ENCODE peak calls at places on chromosome 7, in ten cellular contexts. N is CD4-positive, CD25-positive, alpha-beta regulatory T cell; O is NCI-H345; K is cardiac fibroblast; S is hypothalamus; W is NCI-H1092 treated with DMSO at 0.1 percent for 48 hours; E is PC-3; T is head of caudate nucleus; I is AG04450; L is K562. A is an unnamed sample.

GRCh38 chr7:27314111-27314510 is 71.5 kb downstream of the EVX1 start:
- DNase-seq in N (no peak), O (peak), K (no peak), S (no peak), W (no peak), E (peak), T (no peak), I (no peak), L (no peak), A (no peak)

GRCh38 chr7:50347693-50348092 is 43.2 kb downstream of the IKZF1 start:
- DNase-seq in N (no peak), O (no peak), K (no peak), S (no peak), W (no peak), E (no peak), T (no peak), I (no peak), L (no peak), A (no peak)

GRCh38 chr7:150311711-150312110 is 11.4 kb upstream of the LRRC61 start:
- DNase-seq in N (no peak), O (no peak), K (no peak), S (no peak), W (no peak), E (no peak), T (no peak), I (no peak), L (no peak), A (no peak)

GRCh38 chr7:80346704-80347103 is 165.2 kb downstream of the GNAT3 start:
- DNase-seq in N (no peak), O (no peak), K (peak), S (peak), W (no peak), E (peak), T (no peak), I (no peak), L (no peak), A (no peak)

GRCh38 chr7:17062433-17063383 is 180.9 kb upstream of the AGR3 start:
- DNase-seq in N (no peak), O (no peak), K (peak), S (no peak), W (no peak), E (peak), T (no peak), I (no peak), L (no peak), A (no peak)

GRCh38 chr7:45576249-45576929 is 2.2 kb downstream of the ADCY1 start:
- DNase-seq in N (no peak), O (no peak), K (no peak), S (no peak), W (no peak), E (no peak), T (no peak), I (no peak), L (no peak), A (no peak)

GRCh38 chr7:32153006-32153405 is 82.8 kb upstream of the PDE1C start:
- DNase-seq in N (no peak), O (no peak), K (no peak), S (no peak), W (no peak), E (no peak), T (no peak), I (no peak), L (no peak), A (no peak)

GRCh38 chr7:109864263-109864662 is 1226.7 kb upstream of the LRRN3 start:
- DNase-seq in N (no peak), O (no peak), K (no peak), S (no peak), W (peak), E (no peak), T (no peak), I (no peak), L (no peak), A (no peak)

GRCh38 chr7:140159487-140159886 is 17.3 kb downstream of the KDM7A start:
- DNase-seq in N (no peak), O (no peak), K (peak), S (no peak), W (no peak), E (no peak), T (no peak), I (no peak), L (no peak), A (no peak)